ENCODE peak calls at places on chromosomes 2 and 18, in seven cellular contexts. D, P, Z, N, O, H and F are unnamed samples.

GRCh38 chr18:58195278-58195721 is 151.3 kb downstream of the NEDD4L start:
- DNase-seq in N (no peak), H (peak), D (no peak), O (no peak), P (no peak), Z (no peak), F (peak)

GRCh38 chr2:214310319-214310718 is 100.5 kb upstream of the VWC2L start:
- DNase-seq in P (no peak), N (no peak), H (no peak), O (no peak), Z (peak), D (no peak), F (no peak)

GRCh38 chr2:39059366-39059952 is 61.4 kb downstream of the SOS1 start:
- DNase-seq in Z (peak), O (peak), D (peak), P (no peak), H (no peak), N (no peak), F (no peak)

GRCh38 chr2:162317910-162318279 is 589 bp downstream of the IFIH1 start:
- DNase-seq in D (peak), N (no peak), O (no peak), H (no peak), Z (no peak), P (no peak), F (peak)

GRCh38 chr18:8982416-8983183 is 119.9 kb upstream of the NDUFV2 start:
- DNase-seq in D (peak), O (peak), N (no peak), H (no peak), Z (peak), P (no peak), F (peak)

GRCh38 chr2:161938335-161938734 is 135.7 kb downstream of the DPP4 start:
- DNase-seq in N (no peak), O (no peak), H (no peak), P (no peak), D (no peak), Z (no peak), F (no peak)

GRCh38 chr2:134468093-134468640 is 214.3 kb downstream of the MGAT5 start:
- DNase-seq in Z (no peak), H (peak), D (no peak), O (no peak), P (no peak), N (no peak), F (no peak)

GRCh38 chr2:238627899-238628298 is 201.2 kb downstream of the ASB1 start:
- DNase-seq in Z (no peak), N (no peak), H (no peak), P (no peak), D (no peak), O (no peak), F (no peak)

GRCh38 chr18:37445368-37445767 is 120.2 kb downstream of the CELF4 start:
- DNase-seq in D (no peak), P (no peak), Z (no peak), H (no peak), N (no peak), O (no peak), F (no peak)

GRCh38 chr2:162073776-162074578 is at the start of gene DPP4:
- DNase-seq in O (no peak), H (peak), Z (peak), P (no peak), D (peak), N (no peak), F (peak)

GRCh38 chr2:46643951-46644350 is 164.6 kb downstream of the TMEM247 start:
- DNase-seq in N (no peak), D (no peak), Z (no peak), P (no peak), O (no peak), H (no peak), F (no peak)

GRCh38 chr2:106886916-106887758 is 1.2 kb upstream of the ST6GAL2 start:
- DNase-seq in H (peak), Z (no peak), N (no peak), O (no peak), D (peak), P (no peak), F (peak)

GRCh38 chr18:48950536-48951447 is at the start of gene SMAD7:
- DNase-seq in N (no peak), D (no peak), Z (no peak), P (peak), H (no peak), O (no peak), F (no peak)

GRCh38 chr2:191358325-191359025 is 113.3 kb downstream of the MYO1B start:
- DNase-seq in O (no peak), Z (no peak), D (no peak), P (no peak), H (no peak), N (no peak), F (no peak)

GRCh38 chr18:79327199-79327545 is 68.6 kb upstream of the NFATC1 start:
- DNase-seq in Z (no peak), D (no peak), N (no peak), P (no peak), H (no peak), O (no peak), F (no peak)

GRCh38 chr2:239586651-239587310 is 186.0 kb upstream of the HDAC4 start:
- DNase-seq in N (no peak), Z (peak), H (no peak), O (no peak), P (no peak), D (no peak), F (peak)

GRCh38 chr2:111534816-111535803 is 348.9 kb downstream of the ANAPC1 start:
- DNase-seq in P (no peak), O (no peak), H (no peak), D (no peak), N (no peak), Z (peak), F (no peak)

GRCh38 chr2:96264656-96265348 is 995 bp downstream of the TMEM127 start:
- DNase-seq in D (peak), O (no peak), H (no peak), N (no peak), P (no peak), Z (peak), F (no peak)

GRCh38 chr2:59237311-59237710 is 996.2 kb upstream of the FANCL start:
- DNase-seq in D (no peak), H (no peak), N (no peak), P (no peak), O (no peak), Z (no peak), F (no peak)

GRCh38 chr2:58842501-58843144 is 601.5 kb upstream of the FANCL start:
- DNase-seq in Z (no peak), D (no peak), O (no peak), H (no peak), P (no peak), N (no peak), F (no peak)

GRCh38 chr2:33058716-33059451 is 112.1 kb downstream of the LTBP1 start:
- DNase-seq in D (peak), H (no peak), P (no peak), O (no peak), Z (no peak), N (no peak), F (no peak)

GRCh38 chr2:179536185-179536584 is 271.6 kb upstream of the SESTD1 start:
- DNase-seq in O (no peak), N (no peak), D (no peak), Z (no peak), P (no peak), H (no peak), F (no peak)

GRCh38 chr18:54140641-54141040 is 83.8 kb downstream of the MBD2 start:
- DNase-seq in O (no peak), Z (no peak), P (no peak), H (no peak), D (no peak), N (no peak), F (no peak)

GRCh38 chr2:146893500-146894041 is 951.3 kb upstream of the ACVR2A start:
- DNase-seq in N (no peak), H (no peak), Z (no peak), D (no peak), O (no peak), P (no peak), F (no peak)

GRCh38 chr2:224195954-224196571 is 157.0 kb upstream of the SERPINE2 start:
- DNase-seq in N (no peak), P (peak), Z (no peak), O (no peak), D (no peak), H (no peak), F (no peak)

GRCh38 chr2:26330114-26330581 is 15.8 kb upstream of the SELENOI start:
- DNase-seq in O (peak), Z (peak), P (peak), D (peak), N (peak), H (peak), F (peak)

GRCh38 chr2:104965900-104966299 is 72.0 kb upstream of the MRPS9 start:
- DNase-seq in Z (no peak), O (no peak), N (no peak), D (no peak), P (no peak), H (no peak), F (no peak)

GRCh38 chr2:154457291-154457690 is 241.2 kb upstream of the KCNJ3 start:
- DNase-seq in O (no peak), D (no peak), P (no peak), N (no peak), Z (no peak), H (no peak), F (no peak)

GRCh38 chr18:2920027-2920426 is 73.2 kb downstream of the EMILIN2 start:
- DNase-seq in Z (no peak), D (no peak), H (no peak), N (no peak), O (no peak), P (no peak), F (no peak)

GRCh38 chr2:12587729-12588522 is 128.8 kb upstream of the TRIB2 start:
- DNase-seq in H (no peak), D (no peak), N (peak), Z (no peak), P (no peak), O (no peak), F (no peak)

GRCh38 chr18:79493801-79494211 is 98.1 kb downstream of the NFATC1 start:
- DNase-seq in D (no peak), H (no peak), N (no peak), O (no peak), P (no peak), Z (no peak), F (no peak)

GRCh38 chr2:100974712-100975520 is 27.2 kb upstream of the RPL31 start:
- DNase-seq in P (no peak), Z (no peak), O (no peak), H (no peak), N (no peak), D (no peak), F (no peak)

GRCh38 chr2:45190481-45190880 is 181.2 kb upstream of the SIX2 start:
- DNase-seq in H (no peak), D (no peak), Z (peak), N (no peak), P (peak), O (no peak), F (no peak)

GRCh38 chr2:238963164-238963969 is 115.5 kb downstream of the TWIST2 start:
- DNase-seq in H (no peak), O (no peak), D (no peak), N (no peak), Z (no peak), P (no peak), F (no peak)

GRCh38 chr2:235614900-235615712 is 121.3 kb downstream of the AGAP1 start:
- DNase-seq in H (no peak), D (no peak), O (no peak), P (no peak), Z (peak), N (no peak), F (no peak)

GRCh38 chr2:235612551-235612950 is 118.7 kb downstream of the AGAP1 start:
- DNase-seq in N (no peak), O (no peak), P (no peak), H (no peak), Z (no peak), D (no peak), F (no peak)

GRCh38 chr2:235614176-235614860 is 120.5 kb downstream of the AGAP1 start:
- DNase-seq in P (no peak), Z (no peak), N (no peak), H (no peak), D (no peak), O (no peak), F (no peak)

GRCh38 chr2:235611756-235612155 is 117.9 kb downstream of the AGAP1 start:
- DNase-seq in N (no peak), P (no peak), H (no peak), O (no peak), Z (no peak), D (no peak), F (no peak)

DNA sequence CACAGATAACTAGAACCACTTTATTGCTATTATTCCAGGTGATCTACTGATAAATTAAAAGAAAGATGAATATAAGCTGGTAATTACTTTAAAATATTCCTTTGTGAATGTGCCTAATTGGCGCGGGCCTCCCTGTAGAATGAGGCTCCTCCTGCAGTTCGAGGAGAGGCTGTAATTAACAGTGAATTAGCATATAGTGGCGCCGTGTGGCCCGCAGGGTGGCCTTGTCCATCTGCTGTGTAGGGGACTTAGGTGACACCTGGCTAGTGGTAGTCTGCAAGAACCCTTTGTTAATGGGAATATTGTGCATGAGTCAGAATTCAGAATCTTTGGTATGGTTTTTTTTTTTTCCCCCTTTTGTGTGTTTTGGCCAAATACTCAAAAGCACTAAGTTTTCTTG is 119.8 kb downstream of the AGAP1 start:
- DNase-seq in Z (no peak), P (no peak), N (no peak), H (no peak), O (no peak), D (no peak), F (no peak)
- TF ChIP-seq SP1 in Z (no peak), P (no peak), N (no peak), H (no peak), O (no peak), D (no peak), F (no peak)

GRCh38 chr2:75564026-75564688 is 3.4 kb upstream of the EVA1A start:
- DNase-seq in P (no peak), H (no peak), O (no peak), Z (no peak), D (no peak), N (no peak), F (no peak)
- TF ChIP-seq SP1 in P (no peak), H (no peak), O (no peak), Z (no peak), D (no peak), N (no peak), F (no peak)

DNA sequence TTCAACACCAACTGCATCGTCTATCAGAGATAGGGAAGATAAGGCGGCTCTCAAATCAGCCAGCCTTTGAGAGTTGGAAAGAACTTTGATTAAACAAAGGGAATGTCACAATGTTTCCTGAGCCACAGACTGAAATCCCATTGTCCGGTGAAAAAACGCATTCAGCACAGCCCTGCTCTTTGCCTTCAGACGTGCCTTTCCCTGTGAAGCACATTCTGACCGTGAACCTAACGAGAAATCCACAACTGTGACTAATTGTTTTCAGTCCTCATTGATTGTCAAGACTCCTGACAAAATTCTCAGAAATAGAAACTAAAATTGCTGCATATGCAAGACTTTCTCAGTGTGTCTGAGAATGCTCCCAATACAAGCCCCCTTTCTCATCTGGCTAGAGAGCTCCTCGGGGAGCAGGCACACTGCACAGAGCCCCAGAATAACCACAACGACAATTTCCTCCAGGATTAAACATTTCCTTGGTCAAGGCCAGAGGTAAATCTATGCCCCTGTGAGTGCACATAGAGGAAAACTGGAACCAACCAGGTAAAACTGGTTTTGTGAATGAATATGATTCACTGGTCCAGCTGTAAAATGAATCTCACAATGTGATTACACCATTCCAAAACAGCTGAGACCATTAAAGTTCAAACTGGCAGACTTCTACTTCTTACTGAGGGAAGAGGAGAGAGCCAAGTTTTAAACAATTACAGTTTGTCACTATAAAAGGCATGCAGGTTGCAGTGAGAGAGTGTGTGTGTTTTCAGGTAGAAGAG is 561.9 kb upstream of the ID2 start:
- DNase-seq in H (no peak), N (peak), D (no peak), P (no peak), Z (peak), O (no peak), F (no peak)
- TF ChIP-seq SP1 in H (no peak), N (no peak), D (no peak), P (no peak), Z (peak), O (no peak), F (no peak)

DNA sequence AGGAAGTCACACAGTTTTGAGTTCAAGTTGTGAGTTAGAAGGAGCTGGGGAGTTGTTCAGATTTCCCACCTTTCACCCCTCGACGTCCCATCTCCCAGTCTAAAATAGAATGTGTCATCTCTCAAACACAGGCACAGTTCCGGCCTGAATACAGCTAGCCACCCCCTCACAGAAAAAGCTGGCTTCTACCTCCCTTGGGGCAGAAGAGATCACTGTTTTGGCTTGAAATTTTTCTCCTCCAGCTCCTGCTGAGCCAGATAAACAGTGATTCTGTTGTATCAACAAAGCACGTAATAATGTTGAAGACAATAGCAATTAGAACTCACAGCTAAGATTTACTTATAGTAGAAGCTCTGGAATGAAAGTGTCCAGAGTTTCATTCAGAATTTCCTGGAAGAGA is 74.7 kb downstream of the KIAA2012 start:
- DNase-seq in N (no peak), P (no peak), O (no peak), Z (no peak), D (no peak), H (no peak), F (no peak)
- TF ChIP-seq SP1 in N (no peak), P (no peak), O (no peak), Z (no peak), D (no peak), H (no peak), F (no peak)

GRCh38 chr18:46481847-46482245 is 175.2 kb downstream of the LOXHD1 start:
- DNase-seq in P (no peak), O (no peak), D (no peak), H (no peak), Z (no peak), N (no peak), F (no peak)
- TF ChIP-seq SP1 in P (no peak), O (no peak), D (no peak), H (no peak), Z (no peak), N (no peak), F (no peak)

DNA sequence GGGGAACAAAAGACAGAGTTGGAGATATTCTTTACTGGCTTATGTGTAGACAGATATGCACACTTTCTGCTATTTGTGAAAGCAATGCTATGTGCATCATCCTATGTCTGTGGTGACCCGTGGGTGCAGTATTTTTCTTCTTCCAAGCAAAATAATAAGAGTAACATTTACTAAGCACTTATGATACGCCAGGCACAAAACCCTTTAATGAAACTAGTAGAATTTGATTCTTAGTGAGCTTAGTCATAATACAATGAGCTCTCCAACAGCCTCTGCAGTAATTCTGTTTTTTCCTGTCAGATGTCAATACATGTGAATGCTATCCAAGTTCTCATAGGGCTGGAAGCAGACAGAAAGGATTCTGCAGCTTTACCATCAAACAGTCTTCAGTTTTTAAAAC is 130.6 kb downstream of the RAD51AP2 start:
- DNase-seq in P (no peak), N (no peak), H (no peak), Z (no peak), D (no peak), O (no peak), F (no peak)
- TF ChIP-seq SP1 in P (no peak), N (no peak), H (no peak), Z (no peak), D (no peak), O (no peak), F (no peak)

GRCh38 chr2:182863642-182864041 is 2.8 kb downstream of the FRZB start:
- DNase-seq in Z (no peak), D (no peak), P (no peak), H (no peak), O (no peak), N (no peak), F (no peak)
- TF ChIP-seq SP1 in Z (no peak), D (no peak), P (no peak), H (no peak), O (no peak), N (no peak), F (no peak)